ENCODE peak calls at places on chromosomes 1 and 21, in five cellular contexts. One of them, this sample, is unnamed.

GRCh38 chr1:17880429-17880828 is 125.3 kb downstream of the ACTL8 start:
- DNase-seq in H9: no peak
- DNase-seq in IMR-90: no peak
- DNase-seq in mesenchymal stem cell: no peak
- DNase-seq in neuronal stem cell: no peak
- DNase-seq in this sample: no peak

GRCh38 chr1:172343246-172344099 is 77.0 kb upstream of the C1orf105 start:
- DNase-seq in mesenchymal stem cell: peak; percentile 88
- DNase-seq in IMR-90: peak; percentile 91
- DNase-seq in H9: no peak
- DNase-seq in neuronal stem cell: no peak
- DNase-seq in this sample: peak; percentile 6

GRCh38 chr1:186927884-186928283 is 99.1 kb downstream of the PLA2G4A start:
- DNase-seq in mesenchymal stem cell: no peak
- DNase-seq in neuronal stem cell: no peak
- DNase-seq in IMR-90: no peak
- DNase-seq in H9: no peak
- DNase-seq in this sample: no peak

GRCh38 chr1:36125129-36125991 is at the start of gene COL8A2:
- DNase-seq in H9: peak; percentile 48
- DNase-seq in IMR-90: no peak
- DNase-seq in mesenchymal stem cell: no peak
- DNase-seq in neuronal stem cell: no peak
- DNase-seq in this sample: no peak

GRCh38 chr1:150429805-150430204 is 57.4 kb upstream of the TARS2 start:
- DNase-seq in neuronal stem cell: no peak
- DNase-seq in IMR-90: peak; percentile 7
- DNase-seq in H9: no peak
- DNase-seq in mesenchymal stem cell: peak; percentile 12
- DNase-seq in this sample: no peak

GRCh38 chr21:35145626-35146236 is 96.6 kb upstream of the RUNX1 start:
- DNase-seq in neuronal stem cell: no peak
- DNase-seq in H9: no peak
- DNase-seq in mesenchymal stem cell: no peak
- DNase-seq in IMR-90: no peak
- DNase-seq in this sample: no peak

GRCh38 chr21:35696644-35697043 is 363.7 kb downstream of the SETD4 start:
- DNase-seq in H9: no peak
- DNase-seq in mesenchymal stem cell: peak; percentile 4
- DNase-seq in neuronal stem cell: no peak
- DNase-seq in IMR-90: no peak
- DNase-seq in this sample: no peak

GRCh38 chr1:47478090-47478489 is 40.2 kb downstream of the FOXD2 start:
- DNase-seq in neuronal stem cell: no peak
- DNase-seq in H9: no peak
- DNase-seq in IMR-90: no peak
- DNase-seq in mesenchymal stem cell: no peak
- DNase-seq in this sample: peak; percentile 7

GRCh38 chr1:223401873-223402789 is 8.9 kb downstream of the CCDC185 start:
- DNase-seq in H9: no peak
- DNase-seq in IMR-90: peak; percentile 86
- DNase-seq in neuronal stem cell: no peak
- DNase-seq in mesenchymal stem cell: peak; percentile 40
- DNase-seq in this sample: no peak

DNA sequence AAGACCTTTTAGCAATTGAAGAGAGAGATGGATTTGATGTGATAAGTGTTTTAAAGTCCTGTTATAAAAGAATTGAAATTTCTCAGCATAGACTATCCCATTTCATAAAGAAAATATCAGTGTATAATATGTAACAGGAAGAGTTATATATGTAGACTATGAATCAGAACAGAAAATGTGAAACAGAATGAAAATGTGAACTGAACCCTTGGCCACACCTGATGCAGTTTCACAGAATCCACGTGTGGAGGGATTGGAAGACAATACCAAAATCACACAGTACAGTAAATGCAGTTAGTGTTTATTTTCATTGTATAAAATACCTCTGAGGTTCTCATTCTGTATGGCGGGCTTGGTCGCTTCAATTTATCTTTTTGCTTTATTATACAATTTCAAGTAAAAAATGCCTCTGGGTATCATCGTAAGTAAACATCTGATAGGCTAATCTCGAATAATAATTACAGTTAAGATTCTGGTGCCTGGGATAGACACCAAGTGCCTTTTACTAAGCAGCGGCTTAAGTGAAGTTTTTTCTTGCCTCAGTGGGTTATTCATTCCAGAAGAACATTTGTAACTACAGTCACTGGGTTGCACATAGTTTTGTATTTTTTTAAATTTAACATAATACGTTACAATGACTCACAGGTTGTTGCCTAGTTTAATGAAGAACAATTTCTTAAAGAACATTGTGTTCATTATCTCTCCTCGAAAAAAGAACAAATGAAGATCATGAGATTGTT is 10.1 kb upstream of the SLAMF1 start:
- DNase-seq in IMR-90: no peak
- DNase-seq in mesenchymal stem cell: peak; percentile 24
- DNase-seq in H9: no peak
- DNase-seq in neuronal stem cell: no peak
- DNase-seq in this sample: no peak
- H2BK120ac ChIP-seq in IMR-90: no peak overlapping the region
- H2BK120ac ChIP-seq in mesenchymal stem cell: no peak overlapping the region
- H2BK120ac ChIP-seq in H9: no peak overlapping the region
- H2BK120ac ChIP-seq in neuronal stem cell: no peak overlapping the region
- H2BK120ac ChIP-seq in this sample: no peak overlapping the region

GRCh38 chr1:233182587-233182986 is 112.9 kb downstream of the PCNX2 start:
- DNase-seq in neuronal stem cell: no peak
- DNase-seq in mesenchymal stem cell: no peak
- DNase-seq in IMR-90: no peak
- DNase-seq in H9: no peak
- DNase-seq in this sample: no peak

GRCh38 chr1:233183226-233184020 is 112.1 kb downstream of the PCNX2 start:
- DNase-seq in mesenchymal stem cell: peak; percentile 58
- DNase-seq in H9: no peak
- DNase-seq in IMR-90: peak; percentile 63
- DNase-seq in neuronal stem cell: peak; percentile 9
- DNase-seq in this sample: peak; percentile 43

GRCh38 chr1:233180626-233181364 is 114.7 kb downstream of the PCNX2 start:
- DNase-seq in H9: peak; percentile 41
- DNase-seq in IMR-90: no peak
- DNase-seq in mesenchymal stem cell: no peak
- DNase-seq in neuronal stem cell: no peak
- DNase-seq in this sample: no peak
- H2BK120ac ChIP-seq in H9: no peak overlapping the region
- H2BK120ac ChIP-seq in IMR-90: peak overlapping the region; percentile 85
- H2BK120ac ChIP-seq in mesenchymal stem cell: no peak overlapping the region
- H2BK120ac ChIP-seq in neuronal stem cell: no peak overlapping the region
- H2BK120ac ChIP-seq in this sample: no peak overlapping the region

DNA sequence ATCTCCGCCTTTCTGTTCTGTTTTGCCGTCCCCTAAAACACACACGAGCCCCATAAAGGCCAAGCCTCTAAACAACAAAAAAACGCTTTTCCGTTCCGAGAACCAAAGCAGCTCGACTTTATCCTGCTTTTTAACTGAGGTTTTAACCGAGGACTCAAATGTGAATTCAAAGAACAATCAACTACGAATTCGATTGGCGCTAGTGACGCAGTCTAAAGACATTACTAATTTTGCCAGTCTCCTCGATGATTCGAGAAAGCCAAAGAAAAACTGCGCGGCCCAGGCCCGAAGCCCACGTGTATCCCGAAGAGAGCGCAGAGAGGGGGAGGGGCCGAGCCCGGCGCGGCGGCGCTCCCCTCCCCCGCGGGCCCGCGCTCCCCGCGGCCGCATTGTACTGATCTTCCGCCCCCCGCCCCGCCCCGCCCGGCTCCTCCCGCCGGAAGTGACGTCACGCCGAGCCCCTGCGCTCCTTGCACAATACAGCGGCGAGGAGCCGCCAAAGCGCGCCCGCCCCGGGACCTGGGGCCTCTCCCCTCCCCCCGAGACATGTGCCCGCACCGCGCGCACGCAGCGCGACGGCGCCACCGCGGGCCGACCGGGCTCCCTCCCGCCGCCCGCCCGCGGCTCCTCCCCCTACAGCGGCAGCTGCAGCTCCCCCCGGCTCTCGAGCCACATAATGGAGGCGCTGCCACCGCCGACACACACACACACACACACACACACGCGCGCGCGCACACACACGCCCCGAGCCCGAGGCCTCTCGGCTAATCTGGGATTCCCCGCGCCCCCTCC is 1.4 kb downstream of the HNRNPU start:
- DNase-seq in mesenchymal stem cell: peak; percentile 92
- DNase-seq in neuronal stem cell: peak; percentile 94
- DNase-seq in H9: peak; percentile 95
- DNase-seq in IMR-90: peak; percentile 89
- DNase-seq in this sample: peak; percentile 88
- H2BK120ac ChIP-seq in mesenchymal stem cell: peak overlapping the region; percentile 69
- H2BK120ac ChIP-seq in neuronal stem cell: peak overlapping the region; percentile 57
- H2BK120ac ChIP-seq in H9: no peak overlapping the region
- H2BK120ac ChIP-seq in IMR-90: no peak overlapping the region
- H2BK120ac ChIP-seq in this sample: peak overlapping the region; percentile 90

GRCh38 chr1:232571523-232571922 is 58.4 kb downstream of the SIPA1L2 start:
- DNase-seq in neuronal stem cell: no peak
- DNase-seq in mesenchymal stem cell: peak; percentile 43
- DNase-seq in H9: no peak
- DNase-seq in IMR-90: peak; percentile 35
- DNase-seq in this sample: no peak

GRCh38 chr1:232576537-232576936 is 53.4 kb downstream of the SIPA1L2 start:
- DNase-seq in mesenchymal stem cell: no peak
- DNase-seq in IMR-90: no peak
- DNase-seq in neuronal stem cell: no peak
- DNase-seq in H9: no peak
- DNase-seq in this sample: no peak

GRCh38 chr1:232574867-232575523 is 54.9 kb downstream of the SIPA1L2 start:
- DNase-seq in H9: no peak
- DNase-seq in IMR-90: peak; percentile 68
- DNase-seq in mesenchymal stem cell: no peak
- DNase-seq in neuronal stem cell: no peak
- DNase-seq in this sample: peak; percentile 40

GRCh38 chr1:232575524-232576040 is 54.4 kb downstream of the SIPA1L2 start:
- DNase-seq in IMR-90: peak; percentile 56
- DNase-seq in mesenchymal stem cell: no peak
- DNase-seq in neuronal stem cell: no peak
- DNase-seq in H9: no peak
- DNase-seq in this sample: no peak

DNA sequence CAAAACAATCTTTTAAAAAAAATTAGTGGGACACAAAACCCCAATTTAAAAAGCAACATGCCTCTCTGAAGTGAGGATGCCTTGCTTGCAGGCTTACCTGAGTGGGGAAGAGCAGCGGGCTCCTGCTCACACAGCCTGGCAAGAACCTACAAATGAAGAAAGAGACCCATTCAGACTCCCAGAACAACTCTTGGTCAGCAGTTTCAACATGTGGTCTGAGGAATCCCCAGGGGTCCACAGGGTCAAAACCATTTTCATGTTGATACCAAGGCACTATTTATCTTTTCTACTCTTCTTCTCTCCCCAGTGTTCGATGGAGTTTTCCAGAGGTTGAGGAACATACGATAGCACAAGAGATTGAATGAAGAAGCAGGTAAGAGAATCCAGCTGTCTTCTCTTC is 55.9 kb downstream of the SIPA1L2 start:
- DNase-seq in mesenchymal stem cell: no peak
- DNase-seq in neuronal stem cell: no peak
- DNase-seq in H9: no peak
- DNase-seq in IMR-90: no peak
- DNase-seq in this sample: no peak
- H2BK120ac ChIP-seq in mesenchymal stem cell: no peak overlapping the region
- H2BK120ac ChIP-seq in neuronal stem cell: no peak overlapping the region
- H2BK120ac ChIP-seq in H9: no peak overlapping the region
- H2BK120ac ChIP-seq in IMR-90: no peak overlapping the region
- H2BK120ac ChIP-seq in this sample: no peak overlapping the region

GRCh38 chr21:32894321-32894720 is 122.8 kb upstream of the PAXBP1 start:
- DNase-seq in mesenchymal stem cell: no peak
- DNase-seq in IMR-90: no peak
- DNase-seq in H9: no peak
- DNase-seq in neuronal stem cell: no peak
- DNase-seq in this sample: no peak
- H2BK120ac ChIP-seq in mesenchymal stem cell: no peak overlapping the region
- H2BK120ac ChIP-seq in IMR-90: no peak overlapping the region
- H2BK120ac ChIP-seq in H9: no peak overlapping the region
- H2BK120ac ChIP-seq in neuronal stem cell: no peak overlapping the region
- H2BK120ac ChIP-seq in this sample: no peak overlapping the region

DNA sequence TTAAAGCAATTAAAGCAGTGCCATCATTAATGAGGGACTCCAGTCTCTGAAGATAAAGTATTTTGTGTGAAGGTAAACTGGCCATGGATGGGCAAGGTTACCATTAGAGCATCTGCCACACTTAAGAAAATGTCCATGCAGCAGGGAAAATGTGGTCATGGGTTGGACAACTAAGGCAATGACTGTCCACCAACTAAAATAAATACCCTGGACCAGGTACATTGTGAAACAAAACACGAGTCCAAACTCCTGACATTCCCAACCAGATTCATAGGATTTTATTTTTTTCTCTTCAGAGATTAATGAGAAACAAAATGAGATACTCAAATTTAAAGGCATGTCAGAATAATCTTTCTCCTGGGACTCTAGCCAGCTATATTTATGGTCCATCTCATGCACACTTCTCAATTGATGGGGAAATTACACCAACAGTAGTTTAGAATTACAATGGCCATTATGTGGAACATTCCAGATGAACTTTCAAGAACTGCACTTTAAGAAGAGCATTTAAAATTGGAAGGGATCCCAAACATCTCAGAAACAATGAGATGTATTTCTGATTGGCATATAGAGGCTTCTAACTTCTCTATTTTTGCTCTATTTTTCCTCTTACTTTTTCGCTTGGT is 8.1 kb downstream of the GBP7 start:
- DNase-seq in H9: no peak
- DNase-seq in mesenchymal stem cell: no peak
- DNase-seq in neuronal stem cell: no peak
- DNase-seq in IMR-90: no peak
- DNase-seq in this sample: no peak
- H2BK120ac ChIP-seq in H9: no peak overlapping the region
- H2BK120ac ChIP-seq in mesenchymal stem cell: no peak overlapping the region
- H2BK120ac ChIP-seq in neuronal stem cell: no peak overlapping the region
- H2BK120ac ChIP-seq in IMR-90: no peak overlapping the region
- H2BK120ac ChIP-seq in this sample: no peak overlapping the region

GRCh38 chr1:22231068-22231593 is 88.2 kb upstream of the WNT4 start:
- DNase-seq in mesenchymal stem cell: no peak
- DNase-seq in IMR-90: no peak
- DNase-seq in neuronal stem cell: no peak
- DNase-seq in H9: no peak
- DNase-seq in this sample: no peak

GRCh38 chr1:22228074-22228473 is 85.2 kb upstream of the WNT4 start:
- DNase-seq in IMR-90: no peak
- DNase-seq in neuronal stem cell: no peak
- DNase-seq in mesenchymal stem cell: no peak
- DNase-seq in H9: no peak
- DNase-seq in this sample: no peak

GRCh38 chr1:22229374-22229773 is 86.5 kb upstream of the WNT4 start:
- DNase-seq in mesenchymal stem cell: peak; percentile 79
- DNase-seq in H9: no peak
- DNase-seq in IMR-90: peak; percentile 51
- DNase-seq in neuronal stem cell: no peak
- DNase-seq in this sample: peak; percentile 96

GRCh38 chr1:22225858-22226584 is 83.1 kb upstream of the WNT4 start:
- DNase-seq in mesenchymal stem cell: no peak
- DNase-seq in neuronal stem cell: peak; percentile 48
- DNase-seq in IMR-90: no peak
- DNase-seq in H9: peak; percentile 51
- DNase-seq in this sample: no peak

GRCh38 chr1:22228505-22228911 is 85.6 kb upstream of the WNT4 start:
- DNase-seq in mesenchymal stem cell: no peak
- DNase-seq in neuronal stem cell: no peak
- DNase-seq in IMR-90: no peak
- DNase-seq in H9: no peak
- DNase-seq in this sample: peak; percentile 64
- H2BK120ac ChIP-seq in mesenchymal stem cell: no peak overlapping the region
- H2BK120ac ChIP-seq in neuronal stem cell: no peak overlapping the region
- H2BK120ac ChIP-seq in IMR-90: no peak overlapping the region
- H2BK120ac ChIP-seq in H9: no peak overlapping the region
- H2BK120ac ChIP-seq in this sample: no peak overlapping the region